ENCODE peak calls at places on chromosome 10, in seven cellular contexts. K is neural progenitor cell, T is keratinocyte, U is neuronal stem cell, A is GM23248, D is IMR-90, X is mammary epithelial cell. I is an unnamed sample.

GRCh38 chr10:107767185-107767584 is 602.7 kb upstream of the SORCS1 start:
- DNase-seq in K (no peak), T (no peak), U (no peak), A (peak; percentile 42), D (no peak), X (peak; percentile 3), I (no peak)

GRCh38 chr10:14009315-14010082 is 321.2 kb downstream of the FRMD4A start:
- DNase-seq in K (no peak), T (no peak), U (no peak), A (peak; percentile 90), D (peak; percentile 90), X (peak; percentile 84), I (peak; percentile 76)

GRCh38 chr10:29102636-29103035 is 186.2 kb upstream of the LYZL1 start:
- DNase-seq in K (no peak), T (no peak), U (no peak), A (no peak), D (no peak), X (peak; percentile 46), I (no peak)

GRCh38 chr10:112779025-112779765 is 170.9 kb upstream of the TCF7L2 start:
- DNase-seq in K (no peak), T (no peak), U (no peak), A (no peak), D (no peak), X (no peak), I (no peak)

GRCh38 chr10:71576842-71577241 is 142.7 kb downstream of the C10orf105 start:
- DNase-seq in K (no peak), T (no peak), U (no peak), A (no peak), D (no peak), X (no peak), I (no peak)

GRCh38 chr10:59098387-59098786 is 78.1 kb upstream of the PHYHIPL start:
- DNase-seq in K (no peak), T (no peak), U (no peak), A (peak; percentile 73), D (peak; percentile 65), X (no peak), I (peak; percentile 77)

GRCh38 chr10:49751636-49752510 is 10.2 kb downstream of the OGDHL start:
- DNase-seq in K (no peak), T (no peak), U (no peak), A (no peak), D (no peak), X (no peak), I (no peak)

GRCh38 chr10:100902622-100903021 is 10.1 kb upstream of the SLF2 start:
- DNase-seq in K (no peak), T (no peak), U (no peak), A (no peak), D (no peak), X (no peak), I (no peak)

GRCh38 chr10:78510566-78511323 is 477.1 kb downstream of the RPS24 start:
- DNase-seq in K (peak; percentile 41), T (no peak), U (no peak), A (no peak), D (no peak), X (no peak), I (no peak)

GRCh38 chr10:128099901-128100300 is 26.3 kb downstream of the MKI67 start:
- DNase-seq in K (no peak), T (no peak), U (no peak), A (no peak), D (no peak), X (no peak), I (no peak)

GRCh38 chr10:114703377-114704125 is 45.5 kb upstream of the ABLIM1 start:
- DNase-seq in K (peak; percentile 39), T (no peak), U (no peak), A (peak; percentile 41), D (peak; percentile 43), X (no peak), I (peak; percentile 50)

GRCh38 chr10:4129866-4130455 is 345.0 kb upstream of the KLF6 start:
- DNase-seq in K (no peak), T (no peak), U (no peak), A (no peak), D (no peak), X (no peak), I (no peak)

GRCh38 chr10:21727452-21728168 is 193.6 kb downstream of the MLLT10 start:
- DNase-seq in K (no peak), T (peak; percentile 40), U (no peak), A (no peak), D (no peak), X (no peak), I (peak; percentile 70)

GRCh38 chr10:80081026-80081425 is 2.6 kb downstream of the TMEM254 start:
- DNase-seq in K (peak; percentile 3), T (no peak), U (no peak), A (no peak), D (no peak), X (no peak), I (no peak)

GRCh38 chr10:127398140-127398966 is 150.8 kb upstream of the NPS start:
- DNase-seq in K (peak; percentile 48), T (no peak), U (peak; percentile 11), A (peak; percentile 87), D (peak; percentile 73), X (peak; percentile 17), I (peak; percentile 74)

GRCh38 chr10:32360884-32361283 is 13.9 kb upstream of the EPC1 start:
- DNase-seq in K (no peak), T (no peak), U (no peak), A (no peak), D (no peak), X (no peak), I (no peak)

GRCh38 chr10:133325761-133326463 is 10.8 kb downstream of the CALY start:
- DNase-seq in K (peak; percentile 54), T (no peak), U (no peak), A (peak; percentile 22), D (no peak), X (no peak), I (peak; percentile 32)

GRCh38 chr10:76632158-76633051 is 1005.2 kb downstream of the KCNMA1 start:
- DNase-seq in K (peak; percentile 64), T (no peak), U (no peak), A (peak; percentile 10), D (no peak), X (peak; percentile 35), I (no peak)

GRCh38 chr10:5604236-5604925 is 62.0 kb downstream of the ASB13 start:
- DNase-seq in K (no peak), T (no peak), U (no peak), A (no peak), D (no peak), X (no peak), I (no peak)

GRCh38 chr10:482036-482435 is 207.4 kb downstream of the DIP2C start:
- DNase-seq in K (no peak), T (no peak), U (no peak), A (no peak), D (no peak), X (no peak), I (no peak)

GRCh38 chr10:77673515-77674140 is 36.0 kb upstream of the KCNMA1 start:
- DNase-seq in K (no peak), T (no peak), U (no peak), A (no peak), D (no peak), X (no peak), I (no peak)

GRCh38 chr10:128013626-128014025 is 106.7 kb downstream of the PTPRE start:
- DNase-seq in K (no peak), T (no peak), U (no peak), A (no peak), D (no peak), X (peak; percentile 42), I (no peak)

GRCh38 chr10:29795856-29796255 is 161.1 kb upstream of the SVIL start:
- DNase-seq in K (no peak), T (no peak), U (no peak), A (peak; percentile 68), D (peak; percentile 34), X (peak; percentile 29), I (peak; percentile 27)

GRCh38 chr10:127310932-127311331 is 114.5 kb upstream of the INSYN2A start:
- DNase-seq in K (no peak), T (no peak), U (no peak), A (no peak), D (no peak), X (no peak), I (no peak)

GRCh38 chr10:6037975-6038624 is 24.1 kb downstream of the IL2RA start:
- DNase-seq in K (no peak), T (no peak), U (no peak), A (no peak), D (no peak), X (no peak), I (no peak)

DNA sequence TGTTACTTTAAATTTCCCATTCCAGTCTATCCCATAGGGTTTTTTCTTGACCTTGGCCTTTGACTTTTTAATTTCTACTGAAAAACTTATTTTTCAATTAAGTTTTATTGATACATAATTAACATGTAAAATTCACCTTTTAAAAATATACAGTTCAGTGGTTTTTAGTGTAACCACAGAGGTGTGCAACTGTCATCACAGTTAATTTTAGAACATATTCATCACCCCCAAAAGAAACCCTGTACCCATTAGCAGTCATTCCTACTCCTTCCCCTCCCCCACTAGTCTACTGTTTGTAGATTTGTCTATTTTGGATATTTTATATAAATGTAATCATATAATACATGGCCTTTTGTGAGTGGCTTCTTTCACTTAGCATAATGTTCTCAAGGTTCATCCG is 96.5 kb upstream of the GJD4 start:
- DNase-seq in K (no peak), T (no peak), U (no peak), A (no peak), D (no peak), X (no peak), I (no peak)
- H3K4me1 ChIP-seq in K (peaks cover 14% of the 10 kb centered on the region), T (no peaks in the 10 kb centered on the region), U (no peaks in the 10 kb centered on the region), A (no peaks in the 10 kb centered on the region), D (no peaks in the 10 kb centered on the region), X (no peaks in the 10 kb centered on the region), I (no peaks in the 10 kb centered on the region)

DNA sequence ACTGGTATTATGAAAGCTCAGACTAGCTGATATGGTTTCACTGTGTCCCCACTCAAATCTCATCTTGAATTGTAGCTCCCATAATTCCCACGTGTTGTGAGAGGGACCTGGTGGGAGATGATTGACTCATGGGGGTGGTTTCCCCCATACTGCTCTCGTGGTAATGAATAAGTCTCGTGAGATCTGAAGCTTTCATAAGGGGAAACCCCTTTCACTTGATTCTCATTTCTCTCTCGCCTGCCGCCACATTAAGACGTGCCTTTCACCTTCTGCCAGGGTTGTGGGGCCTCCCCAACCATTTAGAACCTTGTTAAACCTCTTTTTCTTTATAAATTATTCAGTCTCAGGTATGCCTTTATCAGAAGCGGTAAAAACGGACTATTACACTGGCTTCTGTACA is 40.3 kb downstream of the COL13A1 start:
- DNase-seq in K (no peak), T (no peak), U (no peak), A (no peak), D (no peak), X (no peak), I (no peak)
- H3K9ac ChIP-seq in K (no peak overlapping the region), T (no peak overlapping the region), U (no peak overlapping the region), A (no peak overlapping the region), D (no peak overlapping the region), X (no peak overlapping the region), I (no peak overlapping the region)

DNA sequence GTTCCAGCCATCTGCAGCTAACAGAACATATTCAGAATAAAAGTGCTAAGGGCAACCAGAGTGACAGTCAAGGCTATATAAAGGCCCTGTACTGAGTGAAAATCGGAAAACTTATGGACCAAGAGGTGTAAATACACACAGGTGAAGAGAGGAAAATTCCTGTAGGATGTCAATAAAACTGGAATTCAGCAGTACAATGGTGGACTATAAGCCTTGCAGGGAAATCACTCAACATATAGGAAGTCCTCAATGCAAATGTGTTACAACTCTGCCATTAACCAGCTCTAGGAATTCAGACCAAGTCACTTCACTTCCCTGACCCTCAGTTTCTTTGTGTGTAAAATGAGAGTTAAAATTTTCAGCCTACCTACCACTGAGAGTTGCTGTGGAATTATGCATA is 7.7 kb downstream of the USP6NL start:
- DNase-seq in K (no peak), T (no peak), U (no peak), A (no peak), D (no peak), X (no peak), I (no peak)
- H3K4me3 ChIP-seq in K (no peak overlapping the region), T (no peak overlapping the region), U (no peak overlapping the region), A (no peak overlapping the region), D (no peak overlapping the region), X (no peak overlapping the region), I (no peak overlapping the region)

GRCh38 chr10:48523820-48524758 is 80.8 kb downstream of the ARHGAP22 start:
- DNase-seq in K (peak; percentile 74), T (no peak), U (peak; percentile 31), A (peak; percentile 58), D (no peak), X (no peak), I (peak; percentile 68)
- H3K4me1 ChIP-seq in K (peaks cover 41% of the 10 kb centered on the region), T (peaks cover 5% of the 10 kb centered on the region), U (no peaks in the 10 kb centered on the region), A (peaks cover 39% of the 10 kb centered on the region), D (peaks cover 21% of the 10 kb centered on the region), X (peaks cover 4% of the 10 kb centered on the region), I (peaks cover 43% of the 10 kb centered on the region)